ENCODE peak calls at places on chromosome X, in eight cellular contexts. H is activated CD4-positive, alpha-beta T cell treated with anti-CD3 and anti-CD28 coated beads for 36 hours; T is activated T-cell treated with anti-CD3 and anti-CD28 coated beads, Interleukin-2, amount 50 U/mL, for 4 hours; B is sciatic nerve; V is effector memory CD4-positive, alpha-beta T cell; N is endothelial cell; A is epithelial cell of prostate; W is aorta. D is an unnamed sample.

GRCh38 chrX:74249963-74250362 is 54.0 kb upstream of the ZCCHC13 start:
- DNase-seq in H (no peak), T (no peak), B (no peak), V (no peak), N (no peak), A (no peak), W (no peak), D (no peak)

GRCh38 chrX:96432647-96433046 is 252.0 kb upstream of the DIAPH2 start:
- DNase-seq in H (no peak), T (no peak), B (no peak), V (no peak), N (no peak), A (no peak), W (no peak), D (no peak)

GRCh38 chrX:100600340-100600739 is 15.6 kb downstream of the TNMD start:
- DNase-seq in H (no peak), T (no peak), B (no peak), V (no peak), N (no peak), A (no peak), W (no peak), D (no peak)

GRCh38 chrX:55715847-55716246 is 1.7 kb upstream of the RRAGB start:
- DNase-seq in H (peak; percentile 10), T (no peak), B (no peak), V (no peak), N (no peak), A (no peak), W (no peak), D (no peak)

GRCh38 chrX:1727531-1728027 is 112.7 kb downstream of the ASMT start:
- DNase-seq in H (no peak), T (no peak), B (no peak), V (no peak), N (no peak), A (peak; percentile 36), W (no peak), D (peak; percentile 68)

GRCh38 chrX:135384161-135384836 is 37.4 kb upstream of the SMIM10L2A start:
- DNase-seq in H (peak; percentile 45), T (no peak), B (no peak), V (peak; percentile 15), N (no peak), A (no peak), W (no peak), D (no peak)

GRCh38 chrX:120274958-120275357 is 24.3 kb downstream of the ZBTB33 start:
- DNase-seq in H (no peak), T (no peak), B (no peak), V (no peak), N (no peak), A (no peak), W (no peak), D (no peak)

GRCh38 chrX:119870626-119871131 is 854 bp downstream of the RNF113A start:
- DNase-seq in H (peak; percentile 54), T (no peak), B (no peak), V (no peak), N (peak; percentile 5), A (no peak), W (no peak), D (no peak)

GRCh38 chrX:131305926-131306325 is 16.8 kb upstream of the IGSF1 start:
- DNase-seq in H (no peak), T (no peak), B (no peak), V (no peak), N (no peak), A (no peak), W (no peak), D (no peak)

GRCh38 chrX:67544281-67544680 is 460 bp downstream of the AR start:
- DNase-seq in H (no peak), T (no peak), B (peak; percentile 58), V (no peak), N (peak; percentile 12), A (no peak), W (peak; percentile 64), D (peak; percentile 19)

GRCh38 chrX:115367956-115368355 is 78.4 kb downstream of the LUZP4 start:
- DNase-seq in H (no peak), T (no peak), B (no peak), V (no peak), N (no peak), A (no peak), W (no peak), D (no peak)

GRCh38 chrX:2707334-2707760 is 16.3 kb downstream of the CD99 start:
- DNase-seq in H (peak; percentile 86), T (peak; percentile 43), B (no peak), V (peak; percentile 38), N (peak; percentile 37), A (peak; percentile 92), W (peak; percentile 79), D (peak; percentile 62)

GRCh38 chrX:37871626-37872302 is 24.4 kb upstream of the DYNLT3 start:
- DNase-seq in H (peak; percentile 42), T (no peak), B (no peak), V (no peak), N (no peak), A (peak; percentile 52), W (peak; percentile 64), D (peak; percentile 26)

GRCh38 chrX:9188117-9188516 is 154.2 kb upstream of the FAM9B start:
- DNase-seq in H (no peak), T (no peak), B (no peak), V (no peak), N (no peak), A (no peak), W (no peak), D (no peak)

GRCh38 chrX:45714864-45715263 is 514.2 kb upstream of the DIPK2B start:
- DNase-seq in H (peak; percentile 54), T (peak; percentile 4), B (no peak), V (no peak), N (no peak), A (no peak), W (no peak), D (no peak)

GRCh38 chrX:40167240-40168182 is 69.8 kb upstream of the BCOR start:
- DNase-seq in H (peak; percentile 44), T (no peak), B (peak; percentile 66), V (no peak), N (peak; percentile 12), A (no peak), W (peak; percentile 63), D (no peak)

GRCh38 chrX:139388234-139388633 is 142.3 kb upstream of the F9 start:
- DNase-seq in H (no peak), T (no peak), B (no peak), V (no peak), N (no peak), A (no peak), W (no peak), D (no peak)

GRCh38 chrX:39065051-39065871 is 264.0 kb downstream of the MID1IP1 start:
- DNase-seq in H (no peak), T (no peak), B (no peak), V (no peak), N (no peak), A (no peak), W (no peak), D (no peak)

D was measured in H54.